ENCODE peak calls at places on chromosomes 12 and 14, in eight cellular contexts. One of them, this sample, is unnamed.

GRCh38 chr14:31944256-31945073 is 132.6 kb upstream of the ARHGAP5 start:
- DNase-seq in NCI-H146: peak
- DNase-seq in HCEC 1CT: no peak
- DNase-seq in esophagus squamous epithelium: no peak
- DNase-seq in M059J: no peak
- DNase-seq in smooth muscle cell of the brain vasculature: no peak
- DNase-seq in A172: no peak
- DNase-seq in T-helper 2 cell: no peak
- DNase-seq in this sample: no peak

GRCh38 chr14:88535149-88535548 is 19.7 kb downstream of the PTPN21 start:
- DNase-seq in NCI-H146: no peak
- DNase-seq in HCEC 1CT: no peak
- DNase-seq in esophagus squamous epithelium: no peak
- DNase-seq in M059J: no peak
- DNase-seq in smooth muscle cell of the brain vasculature: no peak
- DNase-seq in A172: no peak
- DNase-seq in T-helper 2 cell: no peak
- DNase-seq in this sample: no peak

GRCh38 chr14:39015964-39016577 is 87.0 kb downstream of the SEC23A start:
- DNase-seq in NCI-H146: no peak
- DNase-seq in HCEC 1CT: peak
- DNase-seq in esophagus squamous epithelium: no peak
- DNase-seq in M059J: no peak
- DNase-seq in smooth muscle cell of the brain vasculature: no peak
- DNase-seq in A172: no peak
- DNase-seq in T-helper 2 cell: no peak
- DNase-seq in this sample: no peak

GRCh38 chr12:14952295-14952995 is 9.0 kb downstream of the ARHGDIB start:
- DNase-seq in NCI-H146: no peak
- DNase-seq in HCEC 1CT: peak
- DNase-seq in esophagus squamous epithelium: no peak
- DNase-seq in M059J: peak
- DNase-seq in smooth muscle cell of the brain vasculature: peak
- DNase-seq in A172: peak
- DNase-seq in T-helper 2 cell: no peak
- DNase-seq in this sample: no peak

GRCh38 chr12:124006582-124007170 is 33.7 kb downstream of the ZNF664 start:
- DNase-seq in NCI-H146: no peak
- DNase-seq in HCEC 1CT: no peak
- DNase-seq in esophagus squamous epithelium: no peak
- DNase-seq in M059J: no peak
- DNase-seq in smooth muscle cell of the brain vasculature: no peak
- DNase-seq in A172: no peak
- DNase-seq in T-helper 2 cell: no peak
- DNase-seq in this sample: no peak

GRCh38 chr12:72102150-72102549 is 163.5 kb downstream of the TPH2 start:
- DNase-seq in NCI-H146: no peak
- DNase-seq in HCEC 1CT: no peak
- DNase-seq in esophagus squamous epithelium: no peak
- DNase-seq in M059J: no peak
- DNase-seq in smooth muscle cell of the brain vasculature: no peak
- DNase-seq in A172: no peak
- DNase-seq in T-helper 2 cell: no peak
- DNase-seq in this sample: no peak

GRCh38 chr12:2868986-2869385 is 8.0 kb downstream of the FOXM1 start:
- DNase-seq in NCI-H146: no peak
- DNase-seq in HCEC 1CT: peak
- DNase-seq in esophagus squamous epithelium: no peak
- DNase-seq in M059J: no peak
- DNase-seq in smooth muscle cell of the brain vasculature: no peak
- DNase-seq in A172: no peak
- DNase-seq in T-helper 2 cell: no peak
- DNase-seq in this sample: no peak

GRCh38 chr12:94509317-94509716 is 49.6 kb upstream of the CEP83 start:
- DNase-seq in NCI-H146: no peak
- DNase-seq in HCEC 1CT: no peak
- DNase-seq in esophagus squamous epithelium: no peak
- DNase-seq in M059J: no peak
- DNase-seq in smooth muscle cell of the brain vasculature: no peak
- DNase-seq in A172: no peak
- DNase-seq in T-helper 2 cell: no peak
- DNase-seq in this sample: no peak

GRCh38 chr12:90630006-90630405 is 325.0 kb downstream of the CCER1 start:
- DNase-seq in NCI-H146: no peak
- DNase-seq in HCEC 1CT: no peak
- DNase-seq in esophagus squamous epithelium: no peak
- DNase-seq in M059J: no peak
- DNase-seq in smooth muscle cell of the brain vasculature: no peak
- DNase-seq in A172: no peak
- DNase-seq in T-helper 2 cell: no peak
- DNase-seq in this sample: no peak

GRCh38 chr12:69991683-69992297 is 166.8 kb downstream of the MYRFL start:
- DNase-seq in NCI-H146: no peak
- DNase-seq in HCEC 1CT: no peak
- DNase-seq in esophagus squamous epithelium: no peak
- DNase-seq in M059J: no peak
- DNase-seq in smooth muscle cell of the brain vasculature: no peak
- DNase-seq in A172: no peak
- DNase-seq in T-helper 2 cell: no peak
- DNase-seq in this sample: no peak

GRCh38 chr12:4432878-4433820 is 12.5 kb downstream of the FGF6 start:
- DNase-seq in NCI-H146: no peak
- DNase-seq in HCEC 1CT: no peak
- DNase-seq in esophagus squamous epithelium: no peak
- DNase-seq in M059J: no peak
- DNase-seq in smooth muscle cell of the brain vasculature: no peak
- DNase-seq in A172: no peak
- DNase-seq in T-helper 2 cell: no peak
- DNase-seq in this sample: no peak

GRCh38 chr14:93160353-93160801 is 24.3 kb downstream of the MOAP1 start:
- DNase-seq in NCI-H146: peak
- DNase-seq in HCEC 1CT: no peak
- DNase-seq in esophagus squamous epithelium: no peak
- DNase-seq in M059J: peak
- DNase-seq in smooth muscle cell of the brain vasculature: no peak
- DNase-seq in A172: peak
- DNase-seq in T-helper 2 cell: no peak
- DNase-seq in this sample: no peak

GRCh38 chr12:110042260-110042659 is 6.1 kb downstream of the C12orf76 start:
- DNase-seq in NCI-H146: no peak
- DNase-seq in HCEC 1CT: no peak
- DNase-seq in esophagus squamous epithelium: no peak
- DNase-seq in M059J: no peak
- DNase-seq in smooth muscle cell of the brain vasculature: no peak
- DNase-seq in A172: no peak
- DNase-seq in T-helper 2 cell: no peak
- DNase-seq in this sample: no peak

GRCh38 chr14:67151082-67151666 is 38.1 kb upstream of the GARIN2 start:
- DNase-seq in NCI-H146: no peak
- DNase-seq in HCEC 1CT: no peak
- DNase-seq in esophagus squamous epithelium: no peak
- DNase-seq in M059J: peak
- DNase-seq in smooth muscle cell of the brain vasculature: no peak
- DNase-seq in A172: no peak
- DNase-seq in T-helper 2 cell: no peak
- DNase-seq in this sample: no peak

GRCh38 chr12:54135621-54136027 is 53.2 kb downstream of the SMUG1 start:
- DNase-seq in NCI-H146: no peak
- DNase-seq in HCEC 1CT: no peak
- DNase-seq in esophagus squamous epithelium: no peak
- DNase-seq in M059J: no peak
- DNase-seq in smooth muscle cell of the brain vasculature: no peak
- DNase-seq in A172: peak
- DNase-seq in T-helper 2 cell: no peak
- DNase-seq in this sample: no peak

GRCh38 chr12:45299132-45299692 is 83.3 kb downstream of the ANO6 start:
- DNase-seq in NCI-H146: no peak
- DNase-seq in HCEC 1CT: peak
- DNase-seq in esophagus squamous epithelium: no peak
- DNase-seq in M059J: peak
- DNase-seq in smooth muscle cell of the brain vasculature: no peak
- DNase-seq in A172: peak
- DNase-seq in T-helper 2 cell: no peak
- DNase-seq in this sample: no peak

GRCh38 chr12:65229441-65229840 is 49.0 kb upstream of the MSRB3 start:
- DNase-seq in NCI-H146: no peak
- DNase-seq in HCEC 1CT: peak
- DNase-seq in esophagus squamous epithelium: no peak
- DNase-seq in M059J: peak
- DNase-seq in smooth muscle cell of the brain vasculature: peak
- DNase-seq in A172: peak
- DNase-seq in T-helper 2 cell: no peak
- DNase-seq in this sample: no peak

GRCh38 chr12:100110276-100110675 is 32.4 kb downstream of the BLTP3B start:
- DNase-seq in NCI-H146: no peak
- DNase-seq in HCEC 1CT: no peak
- DNase-seq in esophagus squamous epithelium: no peak
- DNase-seq in M059J: no peak
- DNase-seq in smooth muscle cell of the brain vasculature: no peak
- DNase-seq in A172: no peak
- DNase-seq in T-helper 2 cell: no peak
- DNase-seq in this sample: no peak

GRCh38 chr12:103333676-103334075 is 162.1 kb downstream of the C12orf42 start:
- DNase-seq in NCI-H146: peak
- DNase-seq in HCEC 1CT: no peak
- DNase-seq in esophagus squamous epithelium: no peak
- DNase-seq in M059J: no peak
- DNase-seq in smooth muscle cell of the brain vasculature: no peak
- DNase-seq in A172: no peak
- DNase-seq in T-helper 2 cell: no peak
- DNase-seq in this sample: no peak

GRCh38 chr12:76183459-76184186 is 99.1 kb upstream of the NAP1L1 start:
- DNase-seq in NCI-H146: no peak
- DNase-seq in HCEC 1CT: peak
- DNase-seq in esophagus squamous epithelium: no peak
- DNase-seq in M059J: peak
- DNase-seq in smooth muscle cell of the brain vasculature: peak
- DNase-seq in A172: peak
- DNase-seq in T-helper 2 cell: no peak
- DNase-seq in this sample: no peak

GRCh38 chr14:59788176-59788575 is 82.4 kb downstream of the RTN1 start:
- DNase-seq in NCI-H146: no peak
- DNase-seq in HCEC 1CT: no peak
- DNase-seq in esophagus squamous epithelium: no peak
- DNase-seq in M059J: no peak
- DNase-seq in smooth muscle cell of the brain vasculature: no peak
- DNase-seq in A172: no peak
- DNase-seq in T-helper 2 cell: no peak
- DNase-seq in this sample: no peak

GRCh38 chr12:6084261-6084968 is 40.1 kb downstream of the VWF start:
- DNase-seq in NCI-H146: no peak
- DNase-seq in HCEC 1CT: peak
- DNase-seq in esophagus squamous epithelium: no peak
- DNase-seq in M059J: peak
- DNase-seq in smooth muscle cell of the brain vasculature: no peak
- DNase-seq in A172: peak
- DNase-seq in T-helper 2 cell: no peak
- DNase-seq in this sample: no peak

GRCh38 chr12:54689984-54690383 is 41.8 kb upstream of the DCD start:
- DNase-seq in NCI-H146: no peak
- DNase-seq in HCEC 1CT: peak
- DNase-seq in esophagus squamous epithelium: no peak
- DNase-seq in M059J: peak
- DNase-seq in smooth muscle cell of the brain vasculature: no peak
- DNase-seq in A172: peak
- DNase-seq in T-helper 2 cell: no peak
- DNase-seq in this sample: no peak

GRCh38 chr12:132998742-132999141 is 12.6 kb downstream of the ZNF26 start:
- DNase-seq in NCI-H146: no peak
- DNase-seq in HCEC 1CT: no peak
- DNase-seq in esophagus squamous epithelium: no peak
- DNase-seq in M059J: no peak
- DNase-seq in smooth muscle cell of the brain vasculature: no peak
- DNase-seq in A172: no peak
- DNase-seq in T-helper 2 cell: no peak
- DNase-seq in this sample: no peak

GRCh38 chr12:115375188-115375991 is 691.4 kb upstream of the TBX3 start:
- DNase-seq in NCI-H146: no peak
- DNase-seq in HCEC 1CT: peak
- DNase-seq in esophagus squamous epithelium: no peak
- DNase-seq in M059J: peak
- DNase-seq in smooth muscle cell of the brain vasculature: no peak
- DNase-seq in A172: peak
- DNase-seq in T-helper 2 cell: no peak
- DNase-seq in this sample: no peak

GRCh38 chr12:4152145-4152795 is 121.3 kb upstream of the CCND2 start:
- DNase-seq in NCI-H146: no peak
- DNase-seq in HCEC 1CT: no peak
- DNase-seq in esophagus squamous epithelium: no peak
- DNase-seq in M059J: no peak
- DNase-seq in smooth muscle cell of the brain vasculature: no peak
- DNase-seq in A172: no peak
- DNase-seq in T-helper 2 cell: no peak
- DNase-seq in this sample: no peak

GRCh38 chr12:6367065-6367968 is 8.0 kb downstream of the SCNN1A start:
- DNase-seq in NCI-H146: no peak
- DNase-seq in HCEC 1CT: peak
- DNase-seq in esophagus squamous epithelium: no peak
- DNase-seq in M059J: peak
- DNase-seq in smooth muscle cell of the brain vasculature: no peak
- DNase-seq in A172: no peak
- DNase-seq in T-helper 2 cell: no peak
- DNase-seq in this sample: no peak

GRCh38 chr14:51168220-51168613 is 71.8 kb upstream of the TMX1 start:
- DNase-seq in NCI-H146: no peak
- DNase-seq in HCEC 1CT: peak
- DNase-seq in esophagus squamous epithelium: no peak
- DNase-seq in M059J: no peak
- DNase-seq in smooth muscle cell of the brain vasculature: no peak
- DNase-seq in A172: no peak
- DNase-seq in T-helper 2 cell: no peak
- DNase-seq in this sample: no peak

GRCh38 chr14:76396714-76397187 is 20.8 kb downstream of the ESRRB start:
- DNase-seq in NCI-H146: no peak
- DNase-seq in HCEC 1CT: no peak
- DNase-seq in esophagus squamous epithelium: no peak
- DNase-seq in M059J: no peak
- DNase-seq in smooth muscle cell of the brain vasculature: no peak
- DNase-seq in A172: no peak
- DNase-seq in T-helper 2 cell: no peak
- DNase-seq in this sample: no peak

GRCh38 chr12:111519083-111519482 is 80.0 kb downstream of the ATXN2 start:
- DNase-seq in NCI-H146: no peak
- DNase-seq in HCEC 1CT: no peak
- DNase-seq in esophagus squamous epithelium: no peak
- DNase-seq in M059J: no peak
- DNase-seq in smooth muscle cell of the brain vasculature: no peak
- DNase-seq in A172: no peak
- DNase-seq in T-helper 2 cell: no peak
- DNase-seq in this sample: no peak

GRCh38 chr12:132527883-132528264 is 37.9 kb downstream of the FBRSL1 start:
- DNase-seq in NCI-H146: no peak
- DNase-seq in HCEC 1CT: no peak
- DNase-seq in esophagus squamous epithelium: no peak
- DNase-seq in M059J: no peak
- DNase-seq in smooth muscle cell of the brain vasculature: no peak
- DNase-seq in A172: no peak
- DNase-seq in T-helper 2 cell: no peak
- DNase-seq in this sample: no peak

GRCh38 chr12:105272814-105273416 is 36.9 kb upstream of the APPL2 start:
- DNase-seq in NCI-H146: no peak
- DNase-seq in HCEC 1CT: no peak
- DNase-seq in esophagus squamous epithelium: no peak
- DNase-seq in M059J: no peak
- DNase-seq in smooth muscle cell of the brain vasculature: no peak
- DNase-seq in A172: no peak
- DNase-seq in T-helper 2 cell: no peak
- DNase-seq in this sample: no peak

GRCh38 chr14:75577090-75577489 is 1.3 kb upstream of the FLVCR2 start:
- DNase-seq in NCI-H146: no peak
- DNase-seq in HCEC 1CT: no peak
- DNase-seq in esophagus squamous epithelium: no peak
- DNase-seq in M059J: no peak
- DNase-seq in smooth muscle cell of the brain vasculature: no peak
- DNase-seq in A172: no peak
- DNase-seq in T-helper 2 cell: no peak
- DNase-seq in this sample: no peak

GRCh38 chr14:77654001-77654431 is 37.6 kb upstream of the SPTLC2 start:
- DNase-seq in NCI-H146: peak
- DNase-seq in HCEC 1CT: no peak
- DNase-seq in esophagus squamous epithelium: no peak
- DNase-seq in M059J: no peak
- DNase-seq in smooth muscle cell of the brain vasculature: no peak
- DNase-seq in A172: no peak
- DNase-seq in T-helper 2 cell: no peak
- DNase-seq in this sample: no peak

This sample was measured in type B pancreatic cell.